ENCODE peak calls at places on chromosomes 3 and 15, in five cellular contexts. U, M, O, I and F are unnamed samples.

GRCh38 chr3:112078125-112079083 is 7.8 kb upstream of the C3orf52 start:
- DNase-seq in U (no peak), M (no peak), O (no peak), I (no peak), F (no peak)

GRCh38 chr15:92069308-92070244 is 216.1 kb downstream of the SLCO3A1 start:
- DNase-seq in U (no peak), M (no peak), O (peak), I (no peak), F (no peak)

GRCh38 chr3:160444411-160444810 is 5.2 kb downstream of the TRIM59 start:
- DNase-seq in U (no peak), M (peak), O (no peak), I (no peak), F (peak)

GRCh38 chr3:143255725-143256124 is 136.2 kb downstream of the CHST2 start:
- DNase-seq in U (no peak), M (no peak), O (no peak), I (no peak), F (no peak)

GRCh38 chr3:55488398-55489055 is 1.4 kb upstream of the WNT5A start:
- DNase-seq in U (no peak), M (peak), O (peak), I (peak), F (peak)

GRCh38 chr15:53448215-53449001 is 311.1 kb downstream of the WDR72 start:
- DNase-seq in U (no peak), M (no peak), O (no peak), I (no peak), F (no peak)

GRCh38 chr3:48397767-48398681 is 26.0 kb downstream of the FBXW12 start:
- DNase-seq in U (no peak), M (peak), O (no peak), I (peak), F (peak)

GRCh38 chr3:39166932-39167532 is 13.6 kb upstream of the CSRNP1 start:
- DNase-seq in U (no peak), M (no peak), O (no peak), I (no peak), F (no peak)

GRCh38 chr15:99442268-99442897 is 123.4 kb upstream of the MEF2A start:
- DNase-seq in U (no peak), M (no peak), O (no peak), I (no peak), F (peak)

GRCh38 chr3:174784206-174784934 is 74.8 kb upstream of the NAALADL2 start:
- DNase-seq in U (no peak), M (no peak), O (no peak), I (no peak), F (no peak)

GRCh38 chr15:22810033-22810734 is 23.7 kb downstream of the NIPA1 start:
- DNase-seq in U (no peak), M (no peak), O (no peak), I (no peak), F (no peak)

GRCh38 chr3:58857423-58857822 is 190.8 kb upstream of the FAM3D start:
- DNase-seq in U (no peak), M (no peak), O (no peak), I (no peak), F (no peak)

GRCh38 chr3:58861551-58861950 is 188.3 kb downstream of the CFAP20DC start:
- DNase-seq in U (no peak), M (no peak), O (no peak), I (no peak), F (no peak)

GRCh38 chr3:58858126-58858525 is 191.6 kb upstream of the FAM3D start:
- DNase-seq in U (no peak), M (no peak), O (no peak), I (no peak), F (no peak)
- H3K4me2 ChIP-seq in U (no peak), M (no peak), O (no peak), I (no peak), F (no peak)

GRCh38 chr3:53748512-53749271 is 97.5 kb downstream of the CHDH start:
- DNase-seq in U (no peak), M (no peak), O (peak), I (no peak), F (no peak)

GRCh38 chr3:53753518-53754183 is 92.6 kb downstream of the CHDH start:
- DNase-seq in U (no peak), M (no peak), O (no peak), I (no peak), F (no peak)

GRCh38 chr3:53747559-53747958 is 98.7 kb downstream of the CHDH start:
- DNase-seq in U (no peak), M (no peak), O (no peak), I (no peak), F (no peak)

GRCh38 chr3:53749428-53749827 is 96.8 kb downstream of the CHDH start:
- DNase-seq in U (no peak), M (no peak), O (no peak), I (no peak), F (no peak)

DNA sequence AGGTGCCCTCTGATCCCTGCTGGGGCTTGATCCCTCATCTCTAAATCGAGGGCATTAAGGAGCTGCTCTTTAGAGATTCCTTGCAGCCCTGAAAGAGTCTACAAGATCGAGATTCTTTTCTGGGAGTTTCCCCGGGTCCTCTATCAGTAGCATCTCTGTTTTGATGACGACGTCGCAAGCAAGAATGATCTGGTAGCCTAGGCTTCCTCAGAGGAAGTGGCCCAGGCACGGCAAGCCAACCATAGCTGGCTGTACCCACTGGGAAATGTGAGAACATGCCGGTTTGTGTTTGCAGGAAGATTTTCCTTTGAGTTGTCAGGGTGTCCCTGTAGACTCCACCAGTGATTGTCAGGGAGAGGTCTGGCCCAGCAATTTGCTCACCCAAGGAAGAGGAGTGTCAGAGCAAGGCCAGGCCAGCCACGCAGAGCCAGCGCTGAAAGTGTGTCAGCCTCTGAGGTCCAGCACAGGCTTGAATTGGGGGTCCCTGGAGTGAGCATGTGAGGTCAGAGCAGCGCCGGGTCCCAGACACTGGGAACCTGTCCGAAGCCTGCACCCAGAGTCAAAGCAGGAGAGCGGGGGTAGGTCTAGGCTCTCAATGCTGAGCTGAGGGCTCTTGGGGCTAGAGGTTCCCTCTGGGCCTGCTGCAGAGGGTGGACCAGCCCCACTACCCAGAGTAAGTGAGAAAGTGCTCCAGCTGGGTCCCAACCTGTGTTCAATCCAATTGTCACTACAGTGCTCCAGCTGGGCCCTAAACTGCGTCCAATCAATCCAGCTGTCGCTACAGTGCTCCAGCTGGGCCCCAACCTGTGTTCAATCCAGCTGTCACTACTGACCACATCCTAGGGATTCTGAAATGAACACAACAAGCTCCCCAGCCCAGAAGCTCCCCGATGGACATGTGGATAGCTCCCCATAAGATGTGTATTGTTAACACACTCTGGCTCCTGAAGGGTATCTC is 95.7 kb downstream of the CHDH start:
- DNase-seq in U (no peak), M (no peak), O (no peak), I (no peak), F (no peak)
- TF ChIP-seq TAF1 in U (no peak), M (no peak), O (no peak), I (no peak), F (no peak)

GRCh38 chr3:82143661-82144405 is 382.4 kb upstream of the GBE1 start:
- DNase-seq in U (no peak), M (no peak), O (no peak), I (no peak), F (no peak)
- TF ChIP-seq SIN3A in U (no peak), M (no peak), O (no peak), I (no peak), F (no peak)

GRCh38 chr3:150806436-150806835 is 43.5 kb upstream of the SIAH2 start:
- DNase-seq in U (no peak), M (no peak), O (no peak), I (no peak), F (no peak)
- H3K4me2 ChIP-seq in U (no peak), M (no peak), O (no peak), I (peak), F (no peak)